ENCODE peak calls at places on chromosomes 5 and 9, in five cellular contexts. One of them, this sample, is unnamed.

GRCh38 chr5:141969783-141970741 is 1.2 kb downstream of the RNF14 start:
- DNase-seq in bronchial epithelial cell: no peak
- DNase-seq in CD8-positive, alpha-beta T cell: no peak
- DNase-seq in AG04450: no peak
- DNase-seq in A549: peak
- DNase-seq in this sample: peak

GRCh38 chr5:122202952-122203351 is 73.6 kb downstream of the ZNF474 start:
- DNase-seq in AG04450: no peak
- DNase-seq in CD8-positive, alpha-beta T cell: no peak
- DNase-seq in A549: no peak
- DNase-seq in bronchial epithelial cell: no peak
- DNase-seq in this sample: no peak

GRCh38 chr5:171762016-171762415 is 23.6 kb upstream of the SMIM23 start:
- DNase-seq in bronchial epithelial cell: no peak
- DNase-seq in CD8-positive, alpha-beta T cell: no peak
- DNase-seq in AG04450: no peak
- DNase-seq in A549: no peak
- DNase-seq in this sample: no peak

GRCh38 chr5:67636091-67636490 is 439.5 kb upstream of the CD180 start:
- DNase-seq in bronchial epithelial cell: no peak
- DNase-seq in CD8-positive, alpha-beta T cell: no peak
- DNase-seq in AG04450: no peak
- DNase-seq in A549: no peak
- DNase-seq in this sample: no peak

GRCh38 chr9:85430659-85431370 is 310.9 kb downstream of the AGTPBP1 start:
- DNase-seq in CD8-positive, alpha-beta T cell: no peak
- DNase-seq in AG04450: no peak
- DNase-seq in bronchial epithelial cell: no peak
- DNase-seq in A549: no peak
- DNase-seq in this sample: peak

GRCh38 chr5:163190762-163191161 is 246.6 kb upstream of the CCNG1 start:
- DNase-seq in CD8-positive, alpha-beta T cell: no peak
- DNase-seq in AG04450: no peak
- DNase-seq in bronchial epithelial cell: no peak
- DNase-seq in A549: no peak
- DNase-seq in this sample: no peak

GRCh38 chr9:27467486-27467885 is 56.6 kb upstream of the IFNK start:
- DNase-seq in bronchial epithelial cell: no peak
- DNase-seq in AG04450: no peak
- DNase-seq in A549: no peak
- DNase-seq in CD8-positive, alpha-beta T cell: no peak
- DNase-seq in this sample: no peak

GRCh38 chr5:117454716-117455212 is 880.1 kb upstream of the SEMA6A start:
- DNase-seq in AG04450: no peak
- DNase-seq in bronchial epithelial cell: peak
- DNase-seq in CD8-positive, alpha-beta T cell: peak
- DNase-seq in A549: peak
- DNase-seq in this sample: peak

DNA sequence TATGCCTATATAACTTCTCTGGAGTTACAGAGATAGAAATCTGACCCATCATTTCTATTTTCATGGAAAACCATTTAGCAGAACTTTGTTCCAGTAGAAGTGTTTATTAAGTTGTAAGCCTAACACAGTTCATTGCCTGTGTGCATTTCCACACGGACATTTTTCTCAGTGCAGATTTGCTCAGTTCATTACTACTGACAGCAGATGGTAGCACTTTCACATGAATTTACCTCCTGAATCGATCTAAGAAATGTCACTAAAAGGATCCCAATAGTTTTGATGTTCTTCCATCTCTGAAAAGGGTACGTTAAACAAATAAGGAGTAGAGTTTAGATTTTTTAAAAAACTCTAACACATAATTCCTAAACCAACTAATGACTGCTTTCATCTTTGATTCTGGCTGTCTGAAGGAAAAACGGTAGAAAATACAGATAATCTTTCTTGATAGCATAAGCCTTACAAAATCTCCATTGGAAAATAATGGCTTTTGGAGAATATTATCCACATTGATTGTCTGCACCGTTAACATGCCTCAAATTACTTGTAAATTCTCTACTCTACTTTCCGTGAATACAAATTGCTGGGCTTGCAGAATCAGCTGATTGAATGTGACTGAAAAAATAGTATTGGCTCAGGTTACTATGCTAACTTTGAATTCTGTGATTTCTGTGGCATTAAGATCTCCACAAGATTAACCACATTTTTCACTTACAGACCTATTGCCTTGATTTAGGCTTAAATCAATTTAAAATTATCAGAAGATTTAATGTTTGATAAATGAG is 33.1 kb downstream of the RPS23 start:
- DNase-seq in AG04450: no peak
- DNase-seq in A549: no peak
- DNase-seq in CD8-positive, alpha-beta T cell: no peak
- DNase-seq in bronchial epithelial cell: no peak
- DNase-seq in this sample: no peak
- TF ChIP-seq CTCF in AG04450: no peak
- TF ChIP-seq CTCF in A549: no peak
- TF ChIP-seq CTCF in CD8-positive, alpha-beta T cell: no peak
- TF ChIP-seq CTCF in bronchial epithelial cell: no peak
- TF ChIP-seq CTCF in this sample: no peak

GRCh38 chr5:35857004-35857345 is 284 bp downstream of the IL7R start:
- DNase-seq in A549: no peak
- DNase-seq in CD8-positive, alpha-beta T cell: peak
- DNase-seq in bronchial epithelial cell: peak
- DNase-seq in AG04450: no peak
- DNase-seq in this sample: peak

GRCh38 chr5:35861718-35862117 is 5.0 kb downstream of the IL7R start:
- DNase-seq in A549: no peak
- DNase-seq in CD8-positive, alpha-beta T cell: no peak
- DNase-seq in bronchial epithelial cell: no peak
- DNase-seq in AG04450: no peak
- DNase-seq in this sample: no peak

GRCh38 chr5:35857606-35858205 is 1.0 kb downstream of the IL7R start:
- DNase-seq in AG04450: peak
- DNase-seq in CD8-positive, alpha-beta T cell: peak
- DNase-seq in A549: no peak
- DNase-seq in bronchial epithelial cell: peak
- DNase-seq in this sample: peak

GRCh38 chr5:35860686-35861085 is 4.0 kb downstream of the IL7R start:
- DNase-seq in CD8-positive, alpha-beta T cell: no peak
- DNase-seq in bronchial epithelial cell: no peak
- DNase-seq in AG04450: no peak
- DNase-seq in A549: no peak
- DNase-seq in this sample: peak

GRCh38 chr5:35859101-35859661 is 2.5 kb downstream of the IL7R start:
- DNase-seq in A549: no peak
- DNase-seq in bronchial epithelial cell: no peak
- DNase-seq in CD8-positive, alpha-beta T cell: peak
- DNase-seq in AG04450: no peak
- DNase-seq in this sample: no peak
- H3K4me3 ChIP-seq in A549: no peak
- H3K4me3 ChIP-seq in bronchial epithelial cell: no peak
- H3K4me3 ChIP-seq in CD8-positive, alpha-beta T cell: peak
- H3K4me3 ChIP-seq in AG04450: peak
- H3K4me3 ChIP-seq in this sample: no peak

DNA sequence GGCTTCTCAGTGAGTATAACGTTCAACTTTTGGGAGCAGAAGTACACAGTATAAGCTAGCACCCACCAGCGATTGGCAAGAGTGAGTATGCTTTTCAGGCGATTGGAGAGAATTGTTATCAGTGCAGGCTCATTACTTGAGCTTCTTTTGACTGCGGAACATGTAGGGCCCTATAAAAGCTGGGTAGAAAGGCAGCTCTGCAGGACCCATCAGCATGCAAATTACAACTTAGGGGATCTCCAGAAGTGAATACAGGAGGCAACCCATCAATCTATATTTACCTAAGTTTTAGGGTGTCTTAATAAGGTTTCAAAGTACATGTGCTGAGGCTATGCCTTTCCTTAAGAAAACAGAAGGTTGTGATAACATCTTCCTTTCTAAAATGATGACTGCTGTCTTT is 225.0 kb downstream of the MLLT3 start:
- DNase-seq in CD8-positive, alpha-beta T cell: no peak
- DNase-seq in AG04450: no peak
- DNase-seq in A549: no peak
- DNase-seq in bronchial epithelial cell: no peak
- DNase-seq in this sample: no peak
- TF ChIP-seq CTCF in CD8-positive, alpha-beta T cell: no peak
- TF ChIP-seq CTCF in AG04450: no peak
- TF ChIP-seq CTCF in A549: no peak
- TF ChIP-seq CTCF in bronchial epithelial cell: no peak
- TF ChIP-seq CTCF in this sample: no peak

DNA sequence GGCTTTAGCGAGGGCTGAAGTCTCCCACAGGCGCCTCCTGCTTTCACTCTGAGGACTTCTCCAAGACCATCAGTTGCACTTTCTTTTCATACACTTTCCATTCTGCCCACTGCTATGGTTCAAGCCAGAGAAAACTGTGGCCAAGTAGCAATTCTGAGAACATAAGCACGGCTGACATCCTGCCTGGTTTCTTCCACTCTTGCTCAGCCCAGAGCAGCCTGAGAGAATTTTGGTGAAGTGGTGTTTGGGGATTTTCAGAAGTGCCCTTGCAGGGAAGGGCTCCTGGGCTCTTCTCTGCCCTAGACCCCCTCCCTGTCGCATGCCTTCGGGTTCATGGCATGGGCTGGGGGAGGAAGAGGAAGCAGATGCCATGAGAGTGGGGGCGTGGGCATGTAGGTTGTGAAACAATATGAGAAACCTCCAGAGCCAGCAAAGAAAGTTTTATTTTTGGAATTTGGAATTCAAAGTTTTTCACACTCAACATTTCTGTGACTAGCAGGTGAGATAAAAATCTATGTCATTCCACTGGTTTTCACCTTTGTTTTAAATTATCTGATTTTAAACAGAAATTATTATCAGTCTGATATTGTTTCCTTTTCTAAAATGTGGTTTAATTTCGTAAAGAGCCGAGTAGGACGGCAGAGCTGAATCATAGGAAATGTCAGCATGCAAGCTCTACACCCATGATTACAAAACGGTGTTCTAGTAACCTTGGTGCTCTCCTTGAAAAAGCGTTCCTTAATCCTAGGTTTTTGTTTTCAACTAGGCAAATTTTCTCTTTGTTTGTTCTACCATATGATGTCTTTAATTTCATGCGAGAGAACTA is 27.8 kb upstream of the TNFSF8 start:
- DNase-seq in A549: no peak
- DNase-seq in bronchial epithelial cell: no peak
- DNase-seq in AG04450: no peak
- DNase-seq in CD8-positive, alpha-beta T cell: no peak
- DNase-seq in this sample: peak
- H3K4me3 ChIP-seq in A549: no peak
- H3K4me3 ChIP-seq in bronchial epithelial cell: no peak
- H3K4me3 ChIP-seq in AG04450: no peak
- H3K4me3 ChIP-seq in CD8-positive, alpha-beta T cell: peak
- H3K4me3 ChIP-seq in this sample: no peak

GRCh38 chr5:144698454-144698853 is 527.8 kb downstream of the KCTD16 start:
- DNase-seq in AG04450: no peak
- DNase-seq in bronchial epithelial cell: peak
- DNase-seq in CD8-positive, alpha-beta T cell: no peak
- DNase-seq in A549: no peak
- DNase-seq in this sample: peak

GRCh38 chr5:144691936-144692335 is 521.3 kb downstream of the KCTD16 start:
- DNase-seq in bronchial epithelial cell: no peak
- DNase-seq in AG04450: no peak
- DNase-seq in CD8-positive, alpha-beta T cell: no peak
- DNase-seq in A549: no peak
- DNase-seq in this sample: peak

GRCh38 chr5:144703776-144704175 is 533.1 kb downstream of the KCTD16 start:
- DNase-seq in bronchial epithelial cell: no peak
- DNase-seq in A549: no peak
- DNase-seq in AG04450: no peak
- DNase-seq in CD8-positive, alpha-beta T cell: no peak
- DNase-seq in this sample: no peak

DNA sequence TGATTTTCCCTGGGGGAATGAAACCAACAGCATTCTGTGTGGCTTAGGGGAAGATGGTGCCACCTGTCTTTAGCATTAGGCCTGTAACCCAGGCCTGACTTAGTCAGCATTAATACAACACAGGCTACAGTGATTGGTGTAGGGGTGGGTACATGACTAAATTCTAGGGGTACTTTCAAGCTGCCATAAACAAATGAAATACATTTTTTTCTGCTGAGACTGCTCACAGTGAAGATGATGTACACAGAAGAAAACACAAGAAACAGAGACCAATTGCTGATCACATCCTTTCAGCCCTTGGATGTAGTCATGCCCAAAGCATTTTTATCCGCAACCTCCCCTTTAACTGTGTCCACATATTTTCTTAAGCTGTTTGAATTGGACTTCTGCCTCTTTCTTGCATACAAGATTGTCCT is 527.2 kb downstream of the KCTD16 start:
- DNase-seq in A549: peak
- DNase-seq in AG04450: peak
- DNase-seq in CD8-positive, alpha-beta T cell: no peak
- DNase-seq in bronchial epithelial cell: peak
- DNase-seq in this sample: peak
- TF ChIP-seq CTCF in A549: no peak
- TF ChIP-seq CTCF in AG04450: peak
- TF ChIP-seq CTCF in CD8-positive, alpha-beta T cell: no peak
- TF ChIP-seq CTCF in bronchial epithelial cell: no peak
- TF ChIP-seq CTCF in this sample: no peak

GRCh38 chr9:110126986-110127864 is 80.7 kb downstream of the C9orf152 start:
- DNase-seq in A549: no peak
- DNase-seq in CD8-positive, alpha-beta T cell: no peak
- DNase-seq in bronchial epithelial cell: no peak
- DNase-seq in AG04450: no peak
- DNase-seq in this sample: peak
- H3K4me3 ChIP-seq in A549: no peak
- H3K4me3 ChIP-seq in CD8-positive, alpha-beta T cell: no peak
- H3K4me3 ChIP-seq in bronchial epithelial cell: no peak
- H3K4me3 ChIP-seq in AG04450: peak
- H3K4me3 ChIP-seq in this sample: no peak

GRCh38 chr5:144385597-144385996 is 214.9 kb downstream of the KCTD16 start:
- DNase-seq in A549: no peak
- DNase-seq in CD8-positive, alpha-beta T cell: no peak
- DNase-seq in AG04450: no peak
- DNase-seq in bronchial epithelial cell: no peak
- DNase-seq in this sample: no peak

GRCh38 chr5:144391044-144391443 is 220.4 kb downstream of the KCTD16 start:
- DNase-seq in AG04450: no peak
- DNase-seq in A549: no peak
- DNase-seq in CD8-positive, alpha-beta T cell: no peak
- DNase-seq in bronchial epithelial cell: no peak
- DNase-seq in this sample: no peak

GRCh38 chr5:144394036-144394435 is 223.4 kb downstream of the KCTD16 start:
- DNase-seq in CD8-positive, alpha-beta T cell: no peak
- DNase-seq in AG04450: no peak
- DNase-seq in bronchial epithelial cell: no peak
- DNase-seq in A549: no peak
- DNase-seq in this sample: no peak

GRCh38 chr5:144386315-144386714 is 215.6 kb downstream of the KCTD16 start:
- DNase-seq in CD8-positive, alpha-beta T cell: no peak
- DNase-seq in A549: no peak
- DNase-seq in bronchial epithelial cell: no peak
- DNase-seq in AG04450: no peak
- DNase-seq in this sample: no peak

DNA sequence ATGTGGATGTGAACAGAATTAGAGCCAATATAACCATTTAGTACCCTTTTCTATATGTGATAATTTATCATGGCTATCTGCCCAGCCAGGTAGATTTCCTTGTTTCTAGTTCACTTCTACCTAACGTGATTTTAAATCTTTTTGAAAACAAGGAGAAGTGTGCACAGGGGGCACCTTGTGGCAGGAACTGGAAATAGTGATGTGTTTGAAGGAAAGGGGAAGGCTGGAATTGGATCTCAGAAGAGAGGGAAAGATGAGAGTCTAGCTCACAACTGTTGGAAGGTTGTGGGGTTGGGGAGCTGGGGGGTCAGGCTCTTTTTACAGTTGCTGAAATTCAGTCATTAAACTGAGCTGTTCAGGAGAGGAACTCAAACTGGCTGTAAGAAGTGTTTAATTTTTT is 219.5 kb downstream of the KCTD16 start:
- DNase-seq in AG04450: no peak
- DNase-seq in CD8-positive, alpha-beta T cell: no peak
- DNase-seq in bronchial epithelial cell: peak
- DNase-seq in A549: peak
- DNase-seq in this sample: no peak
- TF ChIP-seq CTCF in AG04450: peak
- TF ChIP-seq CTCF in CD8-positive, alpha-beta T cell: no peak
- TF ChIP-seq CTCF in bronchial epithelial cell: peak
- TF ChIP-seq CTCF in A549: no peak
- TF ChIP-seq CTCF in this sample: peak

This sample was measured in fibroblast of mammary gland.